ENCODE peak calls at places on chromosomes 2 and 18, in ten cellular contexts. One of them, this sample, is unnamed.

GRCh38 chr2:161136696-161137324 is 23.4 kb upstream of the TANK start:
- DNase-seq in activated CD4-positive, alpha-beta T cell treated with anti-CD3 and anti-CD28 coated beads for 24 hours: no peak
- DNase-seq in iPS-NIHi11: peak; percentile 14
- DNase-seq in nucleus accumbens: no peak
- DNase-seq in GM04504: no peak
- DNase-seq in Caki2: peak; percentile 73
- DNase-seq in neural crest cell: no peak
- DNase-seq in foreskin fibroblast: no peak
- DNase-seq in NCI-H748 treated with DMSO at 0.1 percent for 48 hours: no peak
- DNase-seq in stimulated activated naive CD8-positive, alpha-beta T cell treated with anti-CD3 and anti-CD28 coated beads, Interleukin-15, amount 100 ng/mL, for 72 hours: peak; percentile 52
- DNase-seq in this sample: peak; percentile 14

GRCh38 chr18:13564579-13564978 is 161.8 kb downstream of the FAM210A start:
- DNase-seq in GM04504: no peak
- DNase-seq in Caki2: no peak
- DNase-seq in stimulated activated naive CD8-positive, alpha-beta T cell treated with anti-CD3 and anti-CD28 coated beads, Interleukin-15, amount 100 ng/mL, for 72 hours: no peak
- DNase-seq in activated CD4-positive, alpha-beta T cell treated with anti-CD3 and anti-CD28 coated beads for 24 hours: no peak
- DNase-seq in nucleus accumbens: no peak
- DNase-seq in NCI-H748 treated with DMSO at 0.1 percent for 48 hours: peak; percentile 79
- DNase-seq in iPS-NIHi11: no peak
- DNase-seq in neural crest cell: no peak
- DNase-seq in foreskin fibroblast: no peak
- DNase-seq in this sample: no peak

GRCh38 chr2:30109856-30110255 is 37.0 kb upstream of the YPEL5 start:
- DNase-seq in neural crest cell: no peak
- DNase-seq in NCI-H748 treated with DMSO at 0.1 percent for 48 hours: no peak
- DNase-seq in Caki2: no peak
- DNase-seq in nucleus accumbens: no peak
- DNase-seq in iPS-NIHi11: no peak
- DNase-seq in activated CD4-positive, alpha-beta T cell treated with anti-CD3 and anti-CD28 coated beads for 24 hours: no peak
- DNase-seq in foreskin fibroblast: no peak
- DNase-seq in GM04504: no peak
- DNase-seq in stimulated activated naive CD8-positive, alpha-beta T cell treated with anti-CD3 and anti-CD28 coated beads, Interleukin-15, amount 100 ng/mL, for 72 hours: no peak
- DNase-seq in this sample: no peak

GRCh38 chr2:9033385-9034175 is 30.1 kb upstream of the MBOAT2 start:
- DNase-seq in foreskin fibroblast: no peak
- DNase-seq in activated CD4-positive, alpha-beta T cell treated with anti-CD3 and anti-CD28 coated beads for 24 hours: no peak
- DNase-seq in GM04504: no peak
- DNase-seq in Caki2: no peak
- DNase-seq in NCI-H748 treated with DMSO at 0.1 percent for 48 hours: no peak
- DNase-seq in stimulated activated naive CD8-positive, alpha-beta T cell treated with anti-CD3 and anti-CD28 coated beads, Interleukin-15, amount 100 ng/mL, for 72 hours: no peak
- DNase-seq in iPS-NIHi11: peak; percentile 60
- DNase-seq in nucleus accumbens: no peak
- DNase-seq in neural crest cell: no peak
- DNase-seq in this sample: peak; percentile 35

GRCh38 chr2:133424876-133425275 is 143.4 kb downstream of the NCKAP5 start:
- DNase-seq in iPS-NIHi11: no peak
- DNase-seq in nucleus accumbens: no peak
- DNase-seq in GM04504: no peak
- DNase-seq in stimulated activated naive CD8-positive, alpha-beta T cell treated with anti-CD3 and anti-CD28 coated beads, Interleukin-15, amount 100 ng/mL, for 72 hours: no peak
- DNase-seq in neural crest cell: no peak
- DNase-seq in foreskin fibroblast: no peak
- DNase-seq in NCI-H748 treated with DMSO at 0.1 percent for 48 hours: no peak
- DNase-seq in activated CD4-positive, alpha-beta T cell treated with anti-CD3 and anti-CD28 coated beads for 24 hours: no peak
- DNase-seq in Caki2: peak; percentile 59
- DNase-seq in this sample: no peak

GRCh38 chr2:240884221-240884620 is 11.7 kb downstream of the MAB21L4 start:
- DNase-seq in foreskin fibroblast: no peak
- DNase-seq in iPS-NIHi11: no peak
- DNase-seq in NCI-H748 treated with DMSO at 0.1 percent for 48 hours: no peak
- DNase-seq in GM04504: no peak
- DNase-seq in neural crest cell: no peak
- DNase-seq in activated CD4-positive, alpha-beta T cell treated with anti-CD3 and anti-CD28 coated beads for 24 hours: no peak
- DNase-seq in nucleus accumbens: no peak
- DNase-seq in stimulated activated naive CD8-positive, alpha-beta T cell treated with anti-CD3 and anti-CD28 coated beads, Interleukin-15, amount 100 ng/mL, for 72 hours: no peak
- DNase-seq in Caki2: no peak
- DNase-seq in this sample: no peak

GRCh38 chr18:56199580-56200320 is 438.6 kb downstream of the TXNL1 start:
- DNase-seq in activated CD4-positive, alpha-beta T cell treated with anti-CD3 and anti-CD28 coated beads for 24 hours: no peak
- DNase-seq in iPS-NIHi11: no peak
- DNase-seq in Caki2: no peak
- DNase-seq in foreskin fibroblast: no peak
- DNase-seq in neural crest cell: no peak
- DNase-seq in nucleus accumbens: no peak
- DNase-seq in GM04504: no peak
- DNase-seq in stimulated activated naive CD8-positive, alpha-beta T cell treated with anti-CD3 and anti-CD28 coated beads, Interleukin-15, amount 100 ng/mL, for 72 hours: no peak
- DNase-seq in NCI-H748 treated with DMSO at 0.1 percent for 48 hours: no peak
- DNase-seq in this sample: no peak

GRCh38 chr18:47550611-47551010 is 299.2 kb upstream of the SKOR2 start:
- DNase-seq in NCI-H748 treated with DMSO at 0.1 percent for 48 hours: no peak
- DNase-seq in GM04504: no peak
- DNase-seq in nucleus accumbens: no peak
- DNase-seq in Caki2: no peak
- DNase-seq in activated CD4-positive, alpha-beta T cell treated with anti-CD3 and anti-CD28 coated beads for 24 hours: no peak
- DNase-seq in neural crest cell: no peak
- DNase-seq in iPS-NIHi11: no peak
- DNase-seq in foreskin fibroblast: no peak
- DNase-seq in stimulated activated naive CD8-positive, alpha-beta T cell treated with anti-CD3 and anti-CD28 coated beads, Interleukin-15, amount 100 ng/mL, for 72 hours: no peak
- DNase-seq in this sample: no peak

GRCh38 chr2:183037281-183037659 is 987 bp downstream of the NCKAP1 start:
- DNase-seq in activated CD4-positive, alpha-beta T cell treated with anti-CD3 and anti-CD28 coated beads for 24 hours: no peak
- DNase-seq in nucleus accumbens: no peak
- DNase-seq in GM04504: no peak
- DNase-seq in iPS-NIHi11: no peak
- DNase-seq in stimulated activated naive CD8-positive, alpha-beta T cell treated with anti-CD3 and anti-CD28 coated beads, Interleukin-15, amount 100 ng/mL, for 72 hours: no peak
- DNase-seq in neural crest cell: no peak
- DNase-seq in Caki2: peak; percentile 62
- DNase-seq in foreskin fibroblast: no peak
- DNase-seq in NCI-H748 treated with DMSO at 0.1 percent for 48 hours: no peak
- DNase-seq in this sample: peak; percentile 17

GRCh38 chr2:39646891-39647780 is 18.6 kb upstream of the TMEM178A start:
- DNase-seq in GM04504: no peak
- DNase-seq in NCI-H748 treated with DMSO at 0.1 percent for 48 hours: no peak
- DNase-seq in Caki2: no peak
- DNase-seq in activated CD4-positive, alpha-beta T cell treated with anti-CD3 and anti-CD28 coated beads for 24 hours: no peak
- DNase-seq in stimulated activated naive CD8-positive, alpha-beta T cell treated with anti-CD3 and anti-CD28 coated beads, Interleukin-15, amount 100 ng/mL, for 72 hours: no peak
- DNase-seq in foreskin fibroblast: no peak
- DNase-seq in nucleus accumbens: no peak
- DNase-seq in neural crest cell: no peak
- DNase-seq in iPS-NIHi11: peak; percentile 48
- DNase-seq in this sample: no peak

GRCh38 chr18:22167471-22168151 is 1.8 kb upstream of the GATA6 start:
- DNase-seq in foreskin fibroblast: no peak
- DNase-seq in activated CD4-positive, alpha-beta T cell treated with anti-CD3 and anti-CD28 coated beads for 24 hours: no peak
- DNase-seq in nucleus accumbens: no peak
- DNase-seq in iPS-NIHi11: peak; percentile 72
- DNase-seq in Caki2: no peak
- DNase-seq in stimulated activated naive CD8-positive, alpha-beta T cell treated with anti-CD3 and anti-CD28 coated beads, Interleukin-15, amount 100 ng/mL, for 72 hours: no peak
- DNase-seq in GM04504: no peak
- DNase-seq in neural crest cell: peak; percentile 22
- DNase-seq in NCI-H748 treated with DMSO at 0.1 percent for 48 hours: no peak
- DNase-seq in this sample: no peak

GRCh38 chr2:235312571-235312970 is 181.3 kb upstream of the AGAP1 start:
- DNase-seq in stimulated activated naive CD8-positive, alpha-beta T cell treated with anti-CD3 and anti-CD28 coated beads, Interleukin-15, amount 100 ng/mL, for 72 hours: no peak
- DNase-seq in GM04504: no peak
- DNase-seq in activated CD4-positive, alpha-beta T cell treated with anti-CD3 and anti-CD28 coated beads for 24 hours: no peak
- DNase-seq in NCI-H748 treated with DMSO at 0.1 percent for 48 hours: no peak
- DNase-seq in Caki2: no peak
- DNase-seq in iPS-NIHi11: no peak
- DNase-seq in neural crest cell: no peak
- DNase-seq in foreskin fibroblast: no peak
- DNase-seq in nucleus accumbens: no peak
- DNase-seq in this sample: no peak

This sample was measured in AG20443.